ENCODE peak calls at places on chromosome 5, in nine cellular contexts. L, U, T, B, M, Q, Z, X and S are unnamed samples.

GRCh38 chr5:132963175-132964104 is at the start of gene AFF4:
- DNase-seq in L (peak; percentile 98), U (peak; percentile 96), T (peak; percentile 85), B (peak; percentile 93), M (peak; percentile 99), Q (peak; percentile 98), Z (peak; percentile 77), X (peak; percentile 95), S (peak; percentile 90)

GRCh38 chr5:15806613-15807012 is 306.6 kb downstream of the FBXL7 start:
- DNase-seq in L (no peak), U (no peak), T (no peak), B (no peak), M (no peak), Q (no peak), Z (no peak), X (no peak), S (no peak)

GRCh38 chr5:78587081-78587774 is 61.3 kb downstream of the LHFPL2 start:
- DNase-seq in L (no peak), U (no peak), T (no peak), B (no peak), M (no peak), Q (no peak), Z (no peak), X (no peak), S (no peak)

GRCh38 chr5:145056805-145057204 is 778.3 kb downstream of the PRELID2 start:
- DNase-seq in L (no peak), U (no peak), T (no peak), B (no peak), M (no peak), Q (no peak), Z (no peak), X (no peak), S (no peak)

GRCh38 chr5:169248520-169248919 is 52.4 kb downstream of the SLIT3 start:
- DNase-seq in L (no peak), U (no peak), T (no peak), B (no peak), M (no peak), Q (no peak), Z (no peak), X (no peak), S (no peak)

GRCh38 chr5:2113348-2114131 is 230.8 kb upstream of the IRX4 start:
- DNase-seq in L (no peak), U (no peak), T (no peak), B (no peak), M (no peak), Q (no peak), Z (no peak), X (no peak), S (no peak)

GRCh38 chr5:143882520-143882919 is 70.6 kb downstream of the HMHB1 start:
- DNase-seq in L (no peak), U (no peak), T (no peak), B (no peak), M (no peak), Q (no peak), Z (no peak), X (no peak), S (no peak)

GRCh38 chr5:135135530-135136201 is 101.6 kb upstream of the PITX1 start:
- DNase-seq in L (no peak), U (peak; percentile 61), T (no peak), B (no peak), M (no peak), Q (peak; percentile 79), Z (no peak), X (no peak), S (no peak)

GRCh38 chr5:141522301-141522700 is 33.4 kb downstream of the PCDHGC5 start:
- DNase-seq in L (no peak), U (no peak), T (no peak), B (no peak), M (no peak), Q (no peak), Z (no peak), X (no peak), S (no peak)

GRCh38 chr5:98099448-98100105 is 673.9 kb upstream of the RGMB start:
- DNase-seq in L (no peak), U (no peak), T (no peak), B (no peak), M (no peak), Q (no peak), Z (no peak), X (no peak), S (no peak)

GRCh38 chr5:14440598-14441401 is 140.8 kb upstream of the OTULINL start:
- DNase-seq in L (no peak), U (peak; percentile 79), T (no peak), B (peak; percentile 17), M (peak; percentile 64), Q (no peak), Z (no peak), X (no peak), S (peak; percentile 66)

GRCh38 chr5:53059281-53059680 is 50.3 kb downstream of the MOCS2 start:
- DNase-seq in L (no peak), U (no peak), T (no peak), B (no peak), M (no peak), Q (peak; percentile 57), Z (no peak), X (no peak), S (no peak)

GRCh38 chr5:83498585-83498984 is 27.0 kb downstream of the VCAN start:
- DNase-seq in L (no peak), U (no peak), T (no peak), B (no peak), M (no peak), Q (no peak), Z (no peak), X (no peak), S (no peak)

GRCh38 chr5:83636141-83636540 is 84.5 kb downstream of the HAPLN1 start:
- DNase-seq in L (no peak), U (no peak), T (no peak), B (no peak), M (no peak), Q (no peak), Z (no peak), X (no peak), S (no peak)

GRCh38 chr5:112407240-112407639 is 11.8 kb downstream of the EPB41L4A start:
- DNase-seq in L (no peak), U (no peak), T (no peak), B (no peak), M (no peak), Q (no peak), Z (no peak), X (no peak), S (no peak)

GRCh38 chr5:71658916-71659661 is 60.0 kb upstream of the CARTPT start:
- DNase-seq in L (no peak), U (no peak), T (no peak), B (no peak), M (no peak), Q (no peak), Z (no peak), X (no peak), S (no peak)

GRCh38 chr5:106171708-106172107 is 1499.0 kb downstream of the EFNA5 start:
- DNase-seq in L (no peak), U (no peak), T (no peak), B (no peak), M (no peak), Q (no peak), Z (no peak), X (no peak), S (no peak)

GRCh38 chr5:154971501-154971900 is 30.6 kb downstream of the MRPL22 start:
- DNase-seq in L (no peak), U (no peak), T (no peak), B (no peak), M (no peak), Q (no peak), Z (no peak), X (no peak), S (no peak)

GRCh38 chr5:78758169-78758839 is 109.7 kb upstream of the LHFPL2 start:
- DNase-seq in L (no peak), U (no peak), T (no peak), B (no peak), M (no peak), Q (no peak), Z (no peak), X (no peak), S (no peak)